ENCODE peak calls at places on chromosomes 11 and 22, in four cellular contexts. Y, E, U and B are unnamed samples.

GRCh38 chr11:1946812-1947480 is at the start of gene MRPL23:
- DNase-seq in Y (peak; percentile 17), E (peak; percentile 15), U (no peak), B (peak; percentile 20)

GRCh38 chr11:2561283-2562180 is 116.7 kb downstream of the KCNQ1 start:
- DNase-seq in Y (peak; percentile 13), E (no peak), U (no peak), B (no peak)

GRCh38 chr11:23903044-23903704 is 593.7 kb upstream of the LUZP2 start:
- DNase-seq in Y (no peak), E (no peak), U (no peak), B (no peak)

GRCh38 chr11:57219021-57219627 is 17.9 kb downstream of the APLNR start:
- DNase-seq in Y (no peak), E (no peak), U (no peak), B (no peak)

GRCh38 chr11:12377824-12378593 is 638 bp downstream of the PARVA start:
- DNase-seq in Y (peak; percentile 81), E (peak; percentile 49), U (peak; percentile 42), B (peak; percentile 93)

GRCh38 chr11:113021111-113021510 is 59.9 kb downstream of the NCAM1 start:
- DNase-seq in Y (no peak), E (no peak), U (no peak), B (no peak)

GRCh38 chr11:32210601-32211000 is 119.7 kb downstream of the RCN1 start:
- DNase-seq in Y (no peak), E (no peak), U (no peak), B (peak; percentile 65)

GRCh38 chr11:130403301-130403804 is 25.1 kb downstream of the ADAMTS8 start:
- DNase-seq in Y (peak; percentile 49), E (peak; percentile 57), U (peak; percentile 49), B (no peak)

GRCh38 chr11:23364076-23364475 is 503.8 kb upstream of the CCDC179 start:
- DNase-seq in Y (no peak), E (no peak), U (no peak), B (no peak)

GRCh38 chr11:82494988-82495432 is 238.7 kb downstream of the FAM181B start:
- DNase-seq in Y (no peak), E (no peak), U (no peak), B (no peak)

GRCh38 chr11:128291835-128292234 is 295.5 kb downstream of the ETS1 start:
- DNase-seq in Y (no peak), E (no peak), U (no peak), B (no peak)

GRCh38 chr11:58928082-58928574 is 11.2 kb upstream of the GLYATL1 start:
- DNase-seq in Y (no peak), E (no peak), U (no peak), B (no peak)

GRCh38 chr11:11845066-11845465 is 3.3 kb downstream of the USP47 start:
- DNase-seq in Y (no peak), E (no peak), U (no peak), B (no peak)

GRCh38 chr22:21754523-21755128 is 19.0 kb upstream of the YPEL1 start:
- DNase-seq in Y (peak; percentile 34), E (peak; percentile 68), U (peak; percentile 16), B (no peak)

GRCh38 chr11:71420455-71421241 is 27.5 kb downstream of the DHCR7 start:
- DNase-seq in Y (no peak), E (peak; percentile 74), U (no peak), B (no peak)

GRCh38 chr11:127632546-127632945 is 632.0 kb upstream of the KIRREL3 start:
- DNase-seq in Y (no peak), E (no peak), U (no peak), B (no peak)

GRCh38 chr11:34206598-34207300 is 101.3 kb downstream of the NAT10 start:
- DNase-seq in Y (no peak), E (no peak), U (no peak), B (no peak)

GRCh38 chr22:47309946-47310345 is 547.5 kb downstream of the TBC1D22A start:
- DNase-seq in Y (no peak), E (no peak), U (no peak), B (peak; percentile 46)

GRCh38 chr22:44154431-44154942 is 26.2 kb upstream of the PARVG start:
- DNase-seq in Y (no peak), E (no peak), U (no peak), B (no peak)

GRCh38 chr22:19097518-19097917 is 24.7 kb downstream of the DGCR2 start:
- DNase-seq in Y (no peak), E (no peak), U (no peak), B (no peak)

GRCh38 chr11:65849366-65849765 is 8.6 kb downstream of the CFL1 start:
- DNase-seq in Y (no peak), E (no peak), U (no peak), B (no peak)

GRCh38 chr22:23263651-23264555 is 83.6 kb downstream of the BCR start:
- DNase-seq in Y (no peak), E (no peak), U (no peak), B (no peak)

GRCh38 chr11:121716060-121716459 is 263.3 kb upstream of the SORL1-AS1 start:
- DNase-seq in Y (no peak), E (no peak), U (no peak), B (no peak)

GRCh38 chr11:57819272-57819979 is 57.8 kb downstream of the CTNND1 start:
- DNase-seq in Y (no peak), E (no peak), U (no peak), B (no peak)

GRCh38 chr11:36598051-36598450 is at the start of gene RAG2:
- DNase-seq in Y (no peak), E (no peak), U (no peak), B (no peak)